ENCODE peak calls at places on chromosomes 7 and 10, in four cellular contexts. W is stomach, Z is heart left ventricle, M is B cell. G is an unnamed sample.

GRCh38 chr10:93573051-93573909 is 6.8 kb downstream of the FFAR4 start:
- DNase-seq in Z (peak), W (no peak), M (no peak), G (no peak)

GRCh38 chr7:12418452-12418851 is 14.8 kb upstream of the VWDE start:
- DNase-seq in W (no peak), M (no peak), Z (no peak), G (no peak)

GRCh38 chr7:112745635-112746034 is 44.6 kb downstream of the TMEM168 start:
- DNase-seq in M (no peak), Z (no peak), W (no peak), G (no peak)

GRCh38 chr7:138097064-138097741 is 20.9 kb downstream of the AKR1D1 start:
- DNase-seq in M (no peak), Z (no peak), W (peak), G (peak)

GRCh38 chr7:138338361-138338760 is 121.7 kb upstream of the TRIM24 start:
- DNase-seq in W (peak), Z (peak), M (no peak), G (no peak)

GRCh38 chr7:128890306-128891109 is 20.0 kb downstream of the KCP start:
- DNase-seq in M (no peak), Z (peak), W (peak), G (no peak)

GRCh38 chr10:6178581-6178980 is 24.2 kb upstream of the PFKFB3 start:
- DNase-seq in Z (no peak), W (no peak), M (no peak), G (no peak)

GRCh38 chr7:129989466-129989865 is 36.7 kb upstream of the UBE2H start:
- DNase-seq in W (no peak), Z (peak), M (no peak), G (peak)

GRCh38 chr10:2798340-2798739 is 269.0 kb upstream of the PFKP start:
- DNase-seq in Z (no peak), W (no peak), M (no peak), G (no peak)

GRCh38 chr7:131072505-131073091 is 255.1 kb upstream of the MKLN1 start:
- DNase-seq in W (no peak), M (no peak), Z (no peak), G (no peak)

GRCh38 chr7:19557726-19558470 is 150.9 kb downstream of the POLR1F start:
- DNase-seq in Z (no peak), M (no peak), W (no peak), G (no peak)

GRCh38 chr7:142496545-142496991 is 238.7 kb upstream of the PRSS58 start:
- DNase-seq in Z (no peak), W (no peak), M (no peak), G (peak)

GRCh38 chr7:137985253-137985896 is 16.5 kb downstream of the CREB3L2 start:
- DNase-seq in W (no peak), M (no peak), Z (no peak), G (peak)

GRCh38 chr10:59872892-59873463 is 33.4 kb downstream of the CCDC6 start:
- DNase-seq in W (no peak), M (no peak), Z (no peak), G (no peak)

GRCh38 chr10:23702977-23703414 is 264.1 kb downstream of the OTUD1 start:
- DNase-seq in W (peak), Z (peak), M (no peak), G (peak)

GRCh38 chr7:74306737-74307469 is 17.7 kb downstream of the CLIP2 start:
- DNase-seq in M (no peak), Z (peak), W (peak), G (peak)

GRCh38 chr10:111824128-111824527 is 359.4 kb downstream of the GPAM start:
- DNase-seq in W (no peak), Z (no peak), M (no peak), G (no peak)

GRCh38 chr10:78815702-78816334 is 252.9 kb upstream of the ZMIZ1 start:
- DNase-seq in W (no peak), M (no peak), Z (no peak), G (no peak)

GRCh38 chr10:108653466-108653865 is 1269.8 kb downstream of the XPNPEP1 start:
- DNase-seq in W (no peak), M (no peak), Z (no peak), G (no peak)

GRCh38 chr7:104883248-104883717 is 130.7 kb upstream of the KMT2E start:
- DNase-seq in Z (no peak), M (no peak), W (no peak), G (no peak)

GRCh38 chr10:63670291-63670898 is 149.2 kb downstream of the REEP3 start:
- DNase-seq in M (no peak), Z (no peak), W (no peak), G (peak)

GRCh38 chr10:72044417-72045041 is 43.8 kb downstream of the SPOCK2 start:
- DNase-seq in W (peak), M (no peak), Z (no peak), G (no peak)
- TF ChIP-seq CTCF in W (no peak), M (no peak), Z (peak), G (no peak)

GRCh38 chr10:96491303-96491702 is 22.4 kb downstream of the TLL2 start:
- DNase-seq in W (no peak), Z (no peak), M (no peak), G (no peak)
- TF ChIP-seq CTCF in W (no peak), Z (peak), M (no peak), G (peak)

GRCh38 chr10:109773818-109774440 is 149.4 kb downstream of the XPNPEP1 start:
- DNase-seq in Z (no peak), M (no peak), W (no peak), G (peak)
- TF ChIP-seq CTCF in Z (no peak), M (peak), W (no peak), G (peak)

DNA sequence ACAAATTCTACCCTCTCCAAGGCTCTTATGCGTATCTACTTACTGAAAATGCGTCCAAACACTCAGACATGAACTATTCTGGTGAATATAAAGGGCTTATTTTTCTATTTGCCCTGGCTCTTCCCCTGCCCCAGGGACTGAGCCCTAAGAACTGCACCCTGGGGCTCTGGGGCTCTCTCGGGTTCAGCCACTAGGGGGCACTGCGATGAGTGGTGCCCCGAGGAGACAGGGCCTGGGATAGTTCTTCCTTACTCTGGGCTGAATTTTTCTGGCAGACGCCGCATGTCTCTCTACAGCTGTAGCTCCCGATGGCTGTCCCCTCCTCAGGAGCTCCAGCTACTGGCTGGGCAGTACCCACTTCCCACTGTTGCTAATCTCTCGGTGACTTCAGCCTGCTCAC is 30.8 kb upstream of the GSDME start:
- DNase-seq in Z (no peak), M (no peak), W (no peak), G (no peak)
- TF ChIP-seq CTCF in Z (no peak), M (peak), W (no peak), G (peak)

DNA sequence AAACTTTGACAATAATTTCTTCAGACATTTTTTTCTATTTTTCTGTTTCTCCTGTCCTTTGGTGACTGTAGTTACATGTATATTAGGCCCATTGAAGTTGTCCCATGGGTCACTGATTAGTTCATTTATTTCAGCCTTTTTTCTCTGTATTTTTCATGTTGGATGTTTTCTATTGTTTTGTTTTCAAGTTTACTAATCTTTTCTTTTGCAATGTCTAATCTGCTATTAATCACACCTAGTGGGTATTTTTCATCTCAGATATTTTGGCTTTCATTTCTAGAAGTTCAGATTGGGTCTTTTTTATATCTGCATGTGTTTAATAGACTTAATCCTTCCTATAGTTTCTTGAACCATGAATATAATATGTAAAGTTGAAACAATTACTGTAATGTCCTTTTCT is 84.7 kb downstream of the PALS2 start:
- DNase-seq in W (no peak), M (no peak), Z (no peak), G (no peak)
- TF ChIP-seq CTCF in W (no peak), M (no peak), Z (no peak), G (no peak)

GRCh38 chr7:93861325-93861949 is 29.1 kb downstream of the TFPI2 start:
- DNase-seq in M (no peak), Z (no peak), W (no peak), G (no peak)
- TF ChIP-seq CTCF in M (peak), Z (no peak), W (no peak), G (no peak)

GRCh38 chr10:116738359-116738738 is 4.0 kb downstream of the HSPA12A start:
- DNase-seq in Z (no peak), W (no peak), M (no peak), G (no peak)

GRCh38 chr10:116741391-116742351 is 695 bp downstream of the HSPA12A start:
- DNase-seq in M (no peak), W (no peak), Z (no peak), G (no peak)

GRCh38 chr10:116733566-116733965 is 8.8 kb downstream of the HSPA12A start:
- DNase-seq in W (no peak), Z (no peak), M (no peak), G (no peak)

GRCh38 chr10:116740971-116741370 is 1.4 kb downstream of the HSPA12A start:
- DNase-seq in W (no peak), Z (no peak), M (no peak), G (no peak)

GRCh38 chr10:116737582-116738358 is 4.6 kb downstream of the HSPA12A start:
- DNase-seq in W (no peak), M (no peak), Z (no peak), G (no peak)
- TF ChIP-seq CTCF in W (no peak), M (no peak), Z (no peak), G (no peak)

GRCh38 chr7:1197997-1198632 is 34.6 kb upstream of the UNCX start:
- DNase-seq in Z (no peak), W (no peak), M (no peak), G (no peak)

GRCh38 chr7:1196950-1197349 is 35.7 kb upstream of the UNCX start:
- DNase-seq in M (no peak), W (no peak), Z (no peak), G (no peak)

GRCh38 chr7:1189986-1190772 is 30.2 kb upstream of the ZFAND2A start:
- DNase-seq in Z (no peak), M (no peak), W (no peak), G (no peak)

GRCh38 chr7:1192171-1192676 is 32.2 kb upstream of the ZFAND2A start:
- DNase-seq in Z (no peak), M (no peak), W (no peak), G (no peak)

DNA sequence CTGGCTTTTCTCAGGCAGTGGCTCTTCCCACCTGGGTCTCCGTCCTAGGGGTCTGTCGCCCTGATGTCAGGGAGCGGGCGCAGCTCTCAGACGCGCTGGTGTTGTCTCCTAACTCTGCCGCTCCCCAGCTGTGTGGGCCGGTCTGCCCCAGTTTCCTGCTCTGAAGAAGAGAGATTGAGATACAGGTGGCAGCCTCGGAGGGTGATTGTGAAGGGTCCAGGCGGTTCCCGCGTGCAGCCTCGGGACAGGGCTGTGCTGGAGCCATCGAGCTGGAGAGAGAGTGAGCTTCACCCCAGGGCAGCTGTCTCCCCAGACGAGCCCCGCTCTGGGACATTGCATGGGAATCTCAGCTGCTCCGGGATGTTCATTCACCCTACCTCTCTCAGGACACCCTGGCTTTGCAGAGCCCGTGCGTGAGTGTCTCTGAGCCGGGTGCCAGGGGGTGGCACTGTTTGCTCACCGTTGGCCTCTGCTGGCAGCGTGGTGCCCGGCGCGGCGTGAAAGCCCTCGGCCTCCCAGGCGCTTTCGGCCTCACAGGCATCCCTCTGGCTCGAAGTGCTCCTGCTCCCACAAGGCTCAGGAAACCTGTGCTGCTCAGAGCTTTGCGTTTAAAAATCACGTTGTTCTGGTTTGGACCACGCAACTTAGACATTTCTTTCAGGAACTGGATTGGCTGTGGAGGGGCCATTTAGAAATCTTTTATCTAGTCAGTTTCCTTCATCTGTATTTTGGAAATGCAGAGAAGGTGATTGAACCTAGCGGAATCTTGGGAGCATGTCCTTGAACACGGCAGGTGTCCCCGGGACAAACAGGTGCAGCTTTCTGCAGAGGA is 33.8 kb upstream of the ZFAND2A start:
- DNase-seq in Z (peak), W (peak), M (no peak), G (no peak)
- TF ChIP-seq CTCF in Z (peak), W (no peak), M (no peak), G (no peak)